ENCODE peak calls at places on chromosome X, in ten cellular contexts. S, K, Q, P, C, H, T, W, Z and N are unnamed samples.
A peak's percentile ranks its signal among the peaks of the same experiment; 100 is the strongest.

GRCh38 chrX:105502336-105502735 is 281.8 kb upstream of the TEX13A start:
- DNase-seq in S (no peak), K (no peak), Q (no peak), P (no peak), C (no peak), H (no peak), T (no peak), W (no peak), Z (no peak), N (no peak)

GRCh38 chrX:154403192-154403591 is 5.0 kb downstream of the RPL10 start:
- DNase-seq in S (no peak), K (no peak), Q (no peak), P (no peak), C (no peak), H (no peak), T (no peak), W (no peak), Z (no peak), N (no peak)

GRCh38 chrX:70026112-70026850 is 23.5 kb downstream of the AWAT2 start:
- DNase-seq in S (no peak), K (no peak), Q (no peak), P (no peak), C (no peak), H (no peak), T (no peak), W (no peak), Z (no peak), N (no peak)

GRCh38 chrX:111035256-111035655 is 60.7 kb upstream of the PAK3 start:
- DNase-seq in S (no peak), K (no peak), Q (no peak), P (no peak), C (no peak), H (no peak), T (no peak), W (no peak), Z (no peak), N (no peak)

GRCh38 chrX:10175317-10175871 is 18.6 kb downstream of the CLCN4 start:
- DNase-seq in S (no peak), K (no peak), Q (peak; percentile 26), P (no peak), C (peak; percentile 20), H (no peak), T (peak; percentile 54), W (no peak), Z (no peak), N (no peak)

GRCh38 chrX:130680164-130681035 is 222.6 kb downstream of the ENOX2 start:
- DNase-seq in S (no peak), K (no peak), Q (no peak), P (no peak), C (no peak), H (no peak), T (no peak), W (no peak), Z (peak; percentile 6), N (no peak)

GRCh38 chrX:48904626-48905025 is 6.8 kb downstream of the SLC35A2 start:
- DNase-seq in S (no peak), K (no peak), Q (no peak), P (no peak), C (no peak), H (no peak), T (no peak), W (no peak), Z (no peak), N (no peak)

GRCh38 chrX:32673193-32673592 is 538.2 kb downstream of the DMD start:
- DNase-seq in S (no peak), K (peak; percentile 3), Q (no peak), P (no peak), C (no peak), H (no peak), T (no peak), W (no peak), Z (no peak), N (peak; percentile 8)

GRCh38 chrX:140983730-140984129 is 18.7 kb upstream of the SPANXB1 start:
- DNase-seq in S (no peak), K (no peak), Q (no peak), P (no peak), C (no peak), H (no peak), T (no peak), W (no peak), Z (no peak), N (no peak)